ENCODE peak calls at places on chromosomes 13 and 19, in five cellular contexts. Y is SK-N-SH, T is HCT116, M is HepG2, A is spleen. P is an unnamed sample.

GRCh38 chr13:34044660-34045080 is 226.7 kb downstream of the RFC3 start:
- DNase-seq in A (no peak), Y (no peak), T (peak), M (no peak), P (no peak)

GRCh38 chr19:50175924-50176323 is 12.8 kb upstream of the IZUMO2 start:
- DNase-seq in Y (no peak), A (no peak), T (no peak), M (no peak), P (no peak)

GRCh38 chr13:32745509-32745908 is 159.3 kb downstream of the PDS5B start:
- DNase-seq in M (peak), T (no peak), Y (no peak), A (no peak), P (no peak)

GRCh38 chr13:106755542-106755941 is 187.6 kb upstream of the ARGLU1 start:
- DNase-seq in A (no peak), Y (no peak), T (no peak), M (no peak), P (no peak)

GRCh38 chr13:83877901-83878300 is 4.4 kb downstream of the SLITRK1 start:
- DNase-seq in T (no peak), M (no peak), Y (no peak), A (no peak), P (no peak)

GRCh38 chr13:114035583-114036501 is 62.0 kb upstream of the C13orf46 start:
- DNase-seq in M (no peak), T (no peak), A (no peak), Y (no peak), P (no peak)

GRCh38 chr19:10137751-10138682 is 18.3 kb upstream of the EIF3G start:
- DNase-seq in M (no peak), Y (peak), T (no peak), A (no peak), P (no peak)

GRCh38 chr19:32316034-32316433 is 29.4 kb upstream of the ZNF507 start:
- DNase-seq in M (no peak), Y (no peak), A (no peak), T (no peak), P (peak)

GRCh38 chr19:50358483-50359431 is 6.7 kb downstream of the NAPSA start:
- DNase-seq in Y (peak), A (peak), M (no peak), T (no peak), P (no peak)

GRCh38 chr19:5985098-5985783 is 7.3 kb upstream of the RANBP3 start:
- DNase-seq in T (no peak), M (no peak), Y (no peak), A (no peak), P (no peak)

GRCh38 chr13:99103536-99103935 is 97.1 kb upstream of the UBAC2 start:
- DNase-seq in M (no peak), A (no peak), T (no peak), Y (peak), P (no peak)

GRCh38 chr19:45439569-45440258 is 16.0 kb upstream of the ERCC1 start:
- DNase-seq in T (no peak), A (peak), Y (peak), M (no peak), P (no peak)

GRCh38 chr13:100521912-100522490 is 66.6 kb downstream of the GGACT start:
- DNase-seq in A (no peak), T (no peak), M (no peak), Y (no peak), P (no peak)

GRCh38 chr19:29851769-29852521 is 40.2 kb downstream of the CCNE1 start:
- DNase-seq in Y (no peak), T (no peak), M (no peak), A (no peak), P (no peak)

GRCh38 chr13:26473571-26474230 is 83.8 kb upstream of the WASF3 start:
- DNase-seq in T (no peak), M (no peak), A (no peak), Y (no peak), P (peak)

GRCh38 chr19:17338440-17339078 is 1.2 kb downstream of the GTPBP3 start:
- DNase-seq in T (no peak), A (peak), Y (no peak), M (no peak), P (no peak)

GRCh38 chr19:48556163-48556562 is 4.2 kb downstream of the SULT2B1 start:
- DNase-seq in A (no peak), M (peak), Y (no peak), T (no peak), P (no peak)

GRCh38 chr13:60303166-60303565 is 93.9 kb upstream of the TDRD3 start:
- DNase-seq in M (no peak), Y (no peak), T (no peak), A (no peak), P (no peak)

GRCh38 chr13:30618186-30618937 is 642 bp downstream of the USPL1 start:
- DNase-seq in T (no peak), M (peak), Y (no peak), A (peak), P (no peak)

GRCh38 chr13:99471231-99472202 is 29.8 kb upstream of the TM9SF2 start:
- DNase-seq in M (no peak), T (no peak), A (no peak), Y (no peak), P (no peak)

GRCh38 chr19:35143231-35143715 is at the start of gene FXYD7:
- DNase-seq in T (no peak), A (no peak), M (no peak), Y (peak), P (no peak)

GRCh38 chr19:17236414-17236716 is 9.4 kb downstream of the NR2F6 start:
- DNase-seq in Y (no peak), M (no peak), T (no peak), A (no peak), P (no peak)

GRCh38 chr19:6381030-6381750 is 5.5 kb upstream of the PSPN start:
- DNase-seq in T (no peak), A (no peak), Y (no peak), M (no peak), P (no peak)

GRCh38 chr13:30752201-30752797 is 17.0 kb downstream of the ALOX5AP start:
- DNase-seq in Y (no peak), A (no peak), M (no peak), T (no peak), P (no peak)

GRCh38 chr13:43792456-43792855 is 5.7 kb upstream of the ENOX1 start:
- DNase-seq in A (no peak), Y (no peak), M (no peak), T (no peak), P (no peak)

GRCh38 chr19:50554212-50554611 is 14.0 kb downstream of the LRRC4B start:
- DNase-seq in M (no peak), A (no peak), T (no peak), Y (no peak), P (no peak)

GRCh38 chr19:58252102-58252685 is 23.5 kb downstream of the ZNF544 start:
- DNase-seq in Y (no peak), A (no peak), T (no peak), M (no peak), P (no peak)

GRCh38 chr13:33318744-33319143 is 33.2 kb upstream of the STARD13 start:
- DNase-seq in M (no peak), Y (no peak), T (no peak), A (no peak), P (no peak)

GRCh38 chr19:47019431-47020041 is at the start of gene NPAS1:
- DNase-seq in A (no peak), M (no peak), Y (peak), T (no peak), P (no peak)

GRCh38 chr13:21043898-21044297 is 17.5 kb downstream of the LATS2 start:
- DNase-seq in M (no peak), Y (no peak), T (no peak), A (no peak), P (no peak)

GRCh38 chr19:51439021-51439465 is 19.2 kb downstream of the SIGLEC8 start:
- DNase-seq in T (no peak), Y (no peak), M (peak), A (peak), P (no peak)

GRCh38 chr13:83453300-83453699 is 429.0 kb downstream of the SLITRK1 start:
- DNase-seq in A (no peak), Y (no peak), T (no peak), M (no peak), P (no peak)

GRCh38 chr13:30792257-30793000 is 57.1 kb downstream of the ALOX5AP start:
- DNase-seq in T (peak), A (peak), Y (peak), M (peak), P (no peak)

GRCh38 chr13:93293716-93294115 is 67.1 kb downstream of the GPC6 start:
- DNase-seq in Y (no peak), M (no peak), A (no peak), T (no peak), P (no peak)

GRCh38 chr19:33339016-33339749 is 34.3 kb upstream of the CEBPG start:
- DNase-seq in T (no peak), M (no peak), A (no peak), Y (no peak), P (no peak)

GRCh38 chr19:16288544-16288943 is 36.1 kb upstream of the KLF2 start:
- DNase-seq in Y (no peak), T (no peak), A (no peak), M (no peak), P (no peak)

GRCh38 chr13:112833551-112834257 is 135.3 kb upstream of the MCF2L start:
- DNase-seq in A (no peak), T (no peak), Y (no peak), M (no peak), P (no peak)

GRCh38 chr13:29452773-29453574 is 142.5 kb downstream of the SLC7A1 start:
- DNase-seq in M (no peak), A (no peak), T (no peak), Y (peak), P (no peak)

GRCh38 chr13:29453657-29454056 is 141.8 kb downstream of the SLC7A1 start:
- DNase-seq in T (no peak), Y (no peak), M (no peak), A (no peak), P (no peak)

GRCh38 chr13:29457299-29457698 is 138.2 kb downstream of the SLC7A1 start:
- DNase-seq in M (no peak), Y (no peak), T (peak), A (no peak), P (no peak)

GRCh38 chr13:29456419-29456818 is 139.1 kb downstream of the SLC7A1 start:
- DNase-seq in T (no peak), A (no peak), M (no peak), Y (no peak), P (no peak)

DNA sequence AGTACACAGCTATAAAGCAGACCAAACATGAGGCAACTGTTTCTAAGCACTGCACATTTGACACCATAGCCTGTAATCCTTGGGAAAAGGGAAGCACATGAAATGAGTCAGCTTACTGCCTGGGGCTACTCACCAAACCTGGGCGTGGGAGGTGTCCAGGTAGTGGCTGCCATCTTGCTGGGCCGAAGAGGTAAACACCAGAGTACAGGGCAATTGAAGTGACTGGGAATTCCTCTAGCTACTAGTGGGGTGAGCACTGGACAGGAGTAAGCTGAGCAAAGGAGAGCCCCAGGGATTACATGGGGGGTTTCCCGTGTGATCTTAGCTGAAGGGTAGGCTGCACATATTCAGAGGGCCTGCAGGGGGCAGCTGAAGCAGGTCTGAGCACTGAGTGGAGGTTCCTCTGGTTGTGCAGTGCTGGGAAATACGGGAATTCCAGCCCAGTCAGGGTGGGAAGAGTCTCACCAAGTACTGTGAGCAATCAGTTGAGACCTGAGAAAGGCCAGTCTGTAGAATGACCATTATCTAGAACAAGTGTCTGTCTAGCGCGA is 140.5 kb downstream of the SLC7A1 start:
- DNase-seq in Y (no peak), T (peak), M (peak), A (no peak), P (no peak)
- TF ChIP-seq CTCF in Y (peak), T (peak), M (peak), A (no peak), P (no peak)

GRCh38 chr13:46747031-46747820 is 49.7 kb downstream of the ESD start:
- DNase-seq in A (no peak), T (no peak), M (peak), Y (no peak), P (no peak)

GRCh38 chr13:46753137-46753536 is 43.8 kb downstream of the ESD start:
- DNase-seq in T (no peak), M (peak), A (no peak), Y (no peak), P (no peak)

GRCh38 chr13:46748300-46748699 is 48.7 kb downstream of the ESD start:
- DNase-seq in Y (peak), A (no peak), M (no peak), T (no peak), P (no peak)

GRCh38 chr13:46751811-46752635 is 44.9 kb downstream of the ESD start:
- DNase-seq in M (no peak), Y (no peak), T (no peak), A (peak), P (no peak)

DNA sequence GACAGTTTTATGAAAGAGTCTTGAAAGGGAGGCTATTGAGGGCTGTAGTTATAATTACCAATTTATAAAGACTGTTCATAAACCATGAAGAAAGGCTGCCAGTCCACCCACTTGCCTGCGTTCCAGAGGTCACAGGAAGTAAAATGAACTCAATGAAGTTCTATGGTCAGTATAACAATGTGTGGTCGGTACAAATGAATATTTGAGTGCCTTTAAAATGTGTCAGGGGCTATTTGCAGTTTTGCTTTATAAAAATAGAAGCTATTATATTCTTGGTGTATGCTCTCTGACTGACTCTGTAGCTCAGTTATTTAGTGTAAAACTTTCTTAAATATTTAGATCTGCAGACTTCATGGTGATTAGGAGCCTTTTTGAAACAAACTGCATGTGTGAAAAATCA is 47.0 kb downstream of the ESD start:
- DNase-seq in Y (no peak), M (no peak), T (no peak), A (no peak), P (no peak)
- H3K27ac ChIP-seq in Y (no peak), M (no peak), T (no peak), A (no peak), P (no peak)

GRCh38 chr13:46132109-46132508 is 27.3 kb upstream of the CPB2 start:
- DNase-seq in T (no peak), A (no peak), M (no peak), Y (no peak), P (no peak)

GRCh38 chr13:46129124-46129523 is 24.3 kb upstream of the CPB2 start:
- DNase-seq in T (no peak), A (no peak), M (no peak), Y (no peak), P (no peak)

GRCh38 chr13:46131705-46132104 is 26.9 kb upstream of the CPB2 start:
- DNase-seq in Y (no peak), A (no peak), T (no peak), M (no peak), P (no peak)

GRCh38 chr13:46127336-46128023 is 22.6 kb upstream of the CPB2 start:
- DNase-seq in Y (no peak), M (no peak), A (no peak), T (no peak), P (no peak)

DNA sequence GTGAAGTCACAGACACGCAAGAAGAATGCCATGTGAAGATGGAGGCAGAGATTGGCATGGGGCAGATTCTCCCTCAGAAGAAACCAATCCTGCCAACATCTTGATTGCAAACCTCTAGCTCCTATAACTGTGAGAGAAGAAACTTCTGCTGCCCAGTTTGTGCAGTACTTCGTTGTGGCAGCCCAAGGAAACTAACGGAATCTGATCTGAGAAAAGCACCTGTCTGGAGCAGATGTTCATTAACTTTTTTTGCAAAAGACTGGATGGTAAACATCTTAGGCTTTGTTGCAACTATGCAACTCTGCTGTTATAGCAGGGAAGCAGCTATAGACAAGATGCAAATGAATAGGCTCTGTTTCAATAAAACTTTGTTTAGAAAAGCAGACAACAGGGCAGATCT is 25.1 kb upstream of the CPB2 start:
- DNase-seq in Y (no peak), A (no peak), T (no peak), M (no peak), P (no peak)
- TF ChIP-seq POLR2AphosphoS5 in Y (no peak), A (no peak), T (no peak), M (no peak), P (no peak)

DNA sequence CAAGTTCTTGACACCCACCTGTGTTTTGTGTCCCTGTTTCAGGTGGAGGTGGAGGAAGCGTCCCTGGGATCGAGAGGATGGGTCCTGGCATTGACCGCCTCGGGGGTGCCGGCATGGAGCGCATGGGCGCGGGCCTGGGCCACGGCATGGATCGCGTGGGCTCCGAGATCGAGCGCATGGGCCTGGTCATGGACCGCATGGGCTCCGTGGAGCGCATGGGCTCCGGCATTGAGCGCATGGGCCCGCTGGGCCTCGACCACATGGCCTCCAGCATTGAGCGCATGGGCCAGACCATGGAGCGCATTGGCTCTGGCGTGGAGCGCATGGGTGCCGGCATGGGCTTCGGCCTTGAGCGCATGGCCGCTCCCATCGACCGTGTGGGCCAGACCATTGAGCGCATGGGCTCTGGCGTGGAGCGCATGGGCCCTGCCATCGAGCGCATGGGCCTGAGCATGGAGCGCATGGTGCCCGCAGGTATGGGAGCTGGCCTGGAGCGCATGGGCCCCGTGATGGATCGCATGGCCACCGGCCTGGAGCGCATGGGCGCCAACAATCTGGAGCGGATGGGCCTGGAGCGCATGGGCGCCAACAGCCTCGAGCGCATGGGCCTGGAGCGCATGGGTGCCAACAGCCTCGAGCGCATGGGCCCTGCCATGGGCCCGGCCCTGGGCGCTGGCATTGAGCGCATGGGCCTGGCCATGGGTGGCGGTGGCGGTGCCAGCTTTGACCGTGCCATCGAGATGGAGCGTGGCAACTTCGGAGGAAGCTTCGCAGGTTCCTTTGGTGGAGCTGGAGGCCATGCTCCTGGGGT is 16.7 kb downstream of the PRAM1 start:
- DNase-seq in Y (no peak), A (peak), T (no peak), M (no peak), P (no peak)
- TF ChIP-seq CTCF in Y (no peak), A (no peak), T (no peak), M (no peak), P (no peak)

GRCh38 chr13:76769238-76769859 is 116.9 kb downstream of the KCTD12 start:
- DNase-seq in Y (no peak), A (no peak), T (no peak), M (no peak), P (no peak)

GRCh38 chr13:76759877-76760276 is 126.3 kb downstream of the KCTD12 start:
- DNase-seq in M (no peak), T (no peak), A (no peak), Y (no peak), P (no peak)

GRCh38 chr13:76764429-76764828 is 121.8 kb downstream of the KCTD12 start:
- DNase-seq in Y (no peak), T (no peak), M (no peak), A (peak), P (no peak)

GRCh38 chr13:76762731-76763130 is 123.5 kb downstream of the KCTD12 start:
- DNase-seq in M (no peak), Y (no peak), T (no peak), A (no peak), P (no peak)

DNA sequence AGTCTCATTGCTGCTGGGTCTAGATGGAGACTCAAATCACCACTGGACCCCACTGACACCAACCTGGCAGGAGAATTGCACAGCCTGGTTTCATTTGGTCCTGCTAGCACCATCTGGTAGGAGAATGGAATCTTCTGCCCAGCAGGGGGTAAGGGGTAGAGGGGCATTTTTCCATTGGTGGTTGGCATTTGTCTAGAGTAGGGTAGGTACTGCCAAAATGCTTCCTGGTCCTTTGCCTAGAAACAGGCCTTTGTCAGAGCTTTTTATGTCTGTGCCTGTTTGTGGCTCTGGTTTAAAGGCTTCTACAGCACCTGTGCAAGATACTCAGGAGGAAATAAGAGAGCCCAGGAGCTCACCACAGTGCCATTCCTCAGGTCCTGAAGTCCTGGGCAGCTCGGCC is 121.3 kb downstream of the KCTD12 start:
- DNase-seq in M (no peak), Y (no peak), A (no peak), T (no peak), P (no peak)
- H3K27ac ChIP-seq in M (no peak), Y (no peak), A (peak), T (no peak), P (no peak)

GRCh38 chr19:40777795-40778044 is 327 bp upstream of the RAB4B start:
- DNase-seq in Y (no peak), T (no peak), A (no peak), M (no peak), P (no peak)
- TF ChIP-seq POLR2AphosphoS5 in Y (no peak), T (peak), A (no peak), M (no peak), P (no peak)